ENCODE peak calls at places on chromosomes 13 and 19, in four cellular contexts. Z is esophagus muscularis mucosa, E is fibroblast of lung, D is cardiac fibroblast. T is an unnamed sample.

GRCh38 chr19:41341669-41342490 is 11.8 kb downstream of the TGFB1 start:
- DNase-seq in E (no peak), D (no peak), Z (no peak), T (no peak)

GRCh38 chr19:54341295-54341694 is 2.3 kb upstream of the LILRA4 start:
- DNase-seq in Z (no peak), E (no peak), D (no peak), T (no peak)

GRCh38 chr19:39778763-39779162 is at the start of gene LEUTX:
- DNase-seq in E (no peak), Z (no peak), D (no peak), T (no peak)

GRCh38 chr19:41367848-41368301 is 3.9 kb upstream of the B9D2 start:
- DNase-seq in Z (no peak), E (peak; percentile 84), D (peak; percentile 92), T (no peak)

GRCh38 chr13:109790951-109791605 is 4.7 kb upstream of the IRS2 start:
- DNase-seq in D (peak; percentile 59), E (peak; percentile 62), Z (peak; percentile 72), T (no peak)

GRCh38 chr19:39843919-39844793 is 2.0 kb downstream of the FBL start:
- DNase-seq in E (peak; percentile 63), Z (no peak), D (peak; percentile 71), T (no peak)

GRCh38 chr19:16820056-16820455 is 9.1 kb upstream of the SIN3B start:
- DNase-seq in E (no peak), Z (no peak), D (no peak), T (no peak)

GRCh38 chr13:30868806-30869470 is 37.1 kb upstream of the MEDAG start:
- DNase-seq in D (no peak), Z (no peak), E (peak; percentile 61), T (no peak)

GRCh38 chr13:21326155-21327030 is 132.7 kb downstream of the ZDHHC20 start:
- DNase-seq in E (peak; percentile 24), Z (no peak), D (peak; percentile 18), T (peak; percentile 71)

GRCh38 chr13:67137044-67137735 is 92.9 kb downstream of the PCDH9 start:
- DNase-seq in Z (no peak), D (peak; percentile 69), E (peak; percentile 49), T (no peak)

GRCh38 chr13:48580185-48580803 is 47.4 kb upstream of the RCBTB2 start:
- DNase-seq in Z (peak; percentile 93), D (peak; percentile 79), E (peak; percentile 71), T (peak; percentile 79)

GRCh38 chr13:26482451-26483197 is 74.9 kb upstream of the WASF3 start:
- DNase-seq in Z (no peak), E (peak; percentile 82), D (peak; percentile 86), T (no peak)

GRCh38 chr13:65911546-65912193 is 1318.5 kb downstream of the PCDH9 start:
- DNase-seq in E (no peak), Z (no peak), D (peak; percentile 46), T (no peak)

GRCh38 chr13:108176685-108177274 is 38.6 kb downstream of the LIG4 start:
- DNase-seq in D (peak; percentile 40), Z (no peak), E (peak; percentile 12), T (no peak)

DNA sequence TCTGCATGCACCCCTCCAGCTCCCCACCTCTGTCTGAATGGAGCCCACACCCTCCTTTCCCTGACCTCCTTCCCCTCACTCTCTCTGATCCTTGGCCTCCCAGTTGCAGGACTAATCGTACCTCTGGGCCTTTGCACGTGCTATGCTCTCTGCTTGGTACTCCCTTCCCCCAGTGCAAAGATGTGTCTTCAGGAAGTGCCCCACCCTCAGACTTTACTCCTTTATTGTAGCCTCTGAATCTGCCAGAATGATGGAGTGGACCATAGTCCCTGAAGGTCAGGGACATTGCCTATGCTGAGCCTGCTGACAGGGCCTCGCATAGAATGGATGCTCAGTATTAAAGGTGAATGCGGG is 1.3 kb upstream of the JUND start:
- DNase-seq in D (no peak), Z (no peak), E (no peak), T (no peak)
- TF ChIP-seq CTCF in D (no peak), Z (no peak), E (no peak), T (no peak)

DNA sequence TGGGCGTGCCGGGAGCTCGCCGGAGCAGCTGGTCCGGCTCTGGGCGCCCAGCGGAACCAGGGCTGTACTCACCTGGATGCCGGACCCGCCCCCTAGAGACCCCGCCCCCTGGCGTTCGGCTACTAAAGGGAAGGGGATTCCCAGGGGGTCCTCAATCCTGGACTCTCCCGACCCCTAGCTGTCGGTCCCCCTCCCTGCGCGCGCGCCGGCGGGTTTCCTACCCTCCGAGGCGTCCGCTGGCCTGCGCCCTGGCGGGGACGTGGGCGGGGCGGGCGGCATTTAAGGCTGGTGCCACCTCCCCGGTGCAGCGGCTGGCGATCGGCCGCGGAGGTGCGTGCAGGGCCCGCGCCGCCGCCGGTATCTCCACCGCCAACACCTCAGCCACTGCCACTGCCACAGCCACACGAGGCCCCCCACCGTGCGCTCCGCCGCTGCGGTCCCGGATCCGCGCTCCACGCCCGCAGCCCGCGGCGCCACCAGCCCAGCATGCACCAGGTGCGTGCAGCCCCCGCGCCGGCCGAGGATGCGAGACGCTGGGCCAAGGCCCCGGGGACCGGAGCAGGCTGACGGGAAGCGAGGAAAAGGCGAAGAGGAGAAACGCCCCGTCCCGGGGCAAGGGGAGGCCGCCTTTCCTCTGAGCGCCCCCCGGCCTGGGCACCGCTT is at the start of gene ATP12A:
- DNase-seq in Z (no peak), E (no peak), D (no peak), T (peak; percentile 53)
- TF ChIP-seq CTCF in Z (no peak), E (no peak), D (no peak), T (peak; percentile 22)

DNA sequence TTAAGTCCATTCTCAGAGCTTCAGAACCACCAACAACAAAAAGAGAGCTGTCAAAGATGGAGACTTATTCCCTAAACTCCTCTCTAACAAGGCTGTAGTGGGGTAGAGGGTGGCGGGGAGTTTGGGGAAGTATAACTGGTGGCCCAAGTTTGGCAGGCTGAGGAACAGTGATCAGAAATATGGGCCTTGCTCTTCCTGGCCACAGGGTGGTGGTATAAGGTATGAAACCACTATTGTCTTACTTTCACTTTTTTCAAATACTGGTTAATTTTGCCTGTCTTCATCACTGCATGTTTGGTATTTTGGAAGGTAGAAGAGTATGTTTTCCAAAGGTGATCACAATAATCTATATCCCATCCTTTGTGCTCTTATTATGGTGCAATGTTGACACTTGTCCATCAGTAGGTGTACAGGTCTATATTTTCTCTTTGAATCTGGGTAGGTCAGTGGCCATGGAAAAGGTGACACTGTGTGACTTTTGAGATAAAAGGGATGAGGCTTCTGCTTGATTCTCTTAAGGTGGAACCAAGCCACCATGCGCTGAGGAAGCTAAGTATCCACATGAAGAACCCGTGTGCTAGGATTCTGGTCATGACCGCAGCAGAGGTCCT is 23.2 kb upstream of the GPC5 start:
- DNase-seq in D (peak; percentile 26), E (peak; percentile 30), Z (no peak), T (no peak)
- TF ChIP-seq CTCF in D (peak; percentile 59), E (peak; percentile 68), Z (peak; percentile 23), T (no peak)

GRCh38 chr13:99446242-99446641 is 55.0 kb upstream of the TM9SF2 start:
- DNase-seq in E (no peak), Z (no peak), D (no peak), T (no peak)
- TF ChIP-seq CTCF in E (no peak), Z (no peak), D (no peak), T (no peak)

T was measured in mesothelial cell of epicardium.